ENCODE peak calls at places on chromosomes 1 and 21, in eight cellular contexts. One of them, this sample, is unnamed.

GRCh38 chr1:34597877-34598514 is 156.9 kb upstream of the GJB5 start:
- DNase-seq in fibroblast of the aortic adventitia: peak
- DNase-seq in T-helper 1 cell: no peak
- DNase-seq in substantia nigra: peak
- DNase-seq in HAP-1: peak
- DNase-seq in LoVo: peak
- DNase-seq in AG08396: peak
- DNase-seq in lung: peak
- DNase-seq in this sample: peak

GRCh38 chr1:76862447-76862846 is 4.8 kb upstream of the ST6GALNAC5 start:
- DNase-seq in T-helper 1 cell: no peak
- DNase-seq in AG08396: peak
- DNase-seq in substantia nigra: no peak
- DNase-seq in HAP-1: no peak
- DNase-seq in lung: no peak
- DNase-seq in fibroblast of the aortic adventitia: peak
- DNase-seq in LoVo: no peak
- DNase-seq in this sample: no peak

GRCh38 chr1:206037521-206037920 is 13.8 kb upstream of the CTSE start:
- DNase-seq in substantia nigra: no peak
- DNase-seq in lung: no peak
- DNase-seq in LoVo: no peak
- DNase-seq in T-helper 1 cell: no peak
- DNase-seq in AG08396: no peak
- DNase-seq in fibroblast of the aortic adventitia: no peak
- DNase-seq in HAP-1: no peak
- DNase-seq in this sample: no peak

GRCh38 chr21:16193758-16194606 is 464.2 kb downstream of the USP25 start:
- DNase-seq in HAP-1: peak
- DNase-seq in fibroblast of the aortic adventitia: peak
- DNase-seq in AG08396: peak
- DNase-seq in lung: peak
- DNase-seq in T-helper 1 cell: no peak
- DNase-seq in LoVo: no peak
- DNase-seq in substantia nigra: peak
- DNase-seq in this sample: no peak

GRCh38 chr1:209881271-209882018 is 53.7 kb downstream of the UTP25 start:
- DNase-seq in substantia nigra: no peak
- DNase-seq in lung: no peak
- DNase-seq in fibroblast of the aortic adventitia: no peak
- DNase-seq in AG08396: no peak
- DNase-seq in LoVo: no peak
- DNase-seq in T-helper 1 cell: no peak
- DNase-seq in HAP-1: no peak
- DNase-seq in this sample: no peak

GRCh38 chr1:115237507-115237906 is 100.5 kb downstream of the NGF start:
- DNase-seq in substantia nigra: no peak
- DNase-seq in AG08396: no peak
- DNase-seq in LoVo: no peak
- DNase-seq in T-helper 1 cell: no peak
- DNase-seq in fibroblast of the aortic adventitia: peak
- DNase-seq in lung: no peak
- DNase-seq in HAP-1: no peak
- DNase-seq in this sample: no peak

GRCh38 chr1:25754421-25755195 is 45.4 kb upstream of the SELENON start:
- DNase-seq in T-helper 1 cell: no peak
- DNase-seq in lung: no peak
- DNase-seq in substantia nigra: no peak
- DNase-seq in AG08396: no peak
- DNase-seq in fibroblast of the aortic adventitia: no peak
- DNase-seq in LoVo: no peak
- DNase-seq in HAP-1: no peak
- DNase-seq in this sample: no peak

GRCh38 chr1:209208648-209209047 is 374.9 kb upstream of the CAMK1G start:
- DNase-seq in lung: no peak
- DNase-seq in fibroblast of the aortic adventitia: no peak
- DNase-seq in LoVo: no peak
- DNase-seq in T-helper 1 cell: no peak
- DNase-seq in substantia nigra: no peak
- DNase-seq in AG08396: no peak
- DNase-seq in HAP-1: no peak
- DNase-seq in this sample: no peak

GRCh38 chr1:7988576-7988975 is 27.1 kb downstream of the PARK7 start:
- DNase-seq in fibroblast of the aortic adventitia: peak
- DNase-seq in lung: no peak
- DNase-seq in LoVo: no peak
- DNase-seq in T-helper 1 cell: no peak
- DNase-seq in HAP-1: no peak
- DNase-seq in AG08396: no peak
- DNase-seq in substantia nigra: no peak
- DNase-seq in this sample: no peak

GRCh38 chr1:63112155-63112914 is 210.0 kb upstream of the FOXD3 start:
- DNase-seq in LoVo: no peak
- DNase-seq in T-helper 1 cell: no peak
- DNase-seq in fibroblast of the aortic adventitia: peak
- DNase-seq in substantia nigra: no peak
- DNase-seq in lung: no peak
- DNase-seq in AG08396: peak
- DNase-seq in HAP-1: no peak
- DNase-seq in this sample: no peak

GRCh38 chr1:157497284-157497683 is 55.0 kb downstream of the FCRL5 start:
- DNase-seq in HAP-1: no peak
- DNase-seq in LoVo: no peak
- DNase-seq in AG08396: no peak
- DNase-seq in lung: no peak
- DNase-seq in T-helper 1 cell: no peak
- DNase-seq in fibroblast of the aortic adventitia: no peak
- DNase-seq in substantia nigra: no peak
- DNase-seq in this sample: no peak

GRCh38 chr1:183687546-183688279 is 34.6 kb upstream of the APOBEC4 start:
- DNase-seq in HAP-1: no peak
- DNase-seq in lung: no peak
- DNase-seq in LoVo: no peak
- DNase-seq in T-helper 1 cell: no peak
- DNase-seq in AG08396: no peak
- DNase-seq in substantia nigra: no peak
- DNase-seq in fibroblast of the aortic adventitia: peak
- DNase-seq in this sample: no peak

GRCh38 chr1:234372011-234372757 is 1.1 kb upstream of the COA6 start:
- DNase-seq in T-helper 1 cell: no peak
- DNase-seq in lung: no peak
- DNase-seq in substantia nigra: no peak
- DNase-seq in HAP-1: no peak
- DNase-seq in LoVo: no peak
- DNase-seq in fibroblast of the aortic adventitia: peak
- DNase-seq in AG08396: no peak
- DNase-seq in this sample: no peak

GRCh38 chr1:208162903-208163302 is 81.3 kb downstream of the PLXNA2 start:
- DNase-seq in LoVo: no peak
- DNase-seq in HAP-1: no peak
- DNase-seq in lung: peak
- DNase-seq in AG08396: no peak
- DNase-seq in T-helper 1 cell: no peak
- DNase-seq in fibroblast of the aortic adventitia: no peak
- DNase-seq in substantia nigra: no peak
- DNase-seq in this sample: no peak

GRCh38 chr1:35715568-35716002 is 3.1 kb downstream of the C1orf216 start:
- DNase-seq in HAP-1: peak
- DNase-seq in substantia nigra: peak
- DNase-seq in AG08396: peak
- DNase-seq in T-helper 1 cell: peak
- DNase-seq in lung: peak
- DNase-seq in fibroblast of the aortic adventitia: peak
- DNase-seq in LoVo: peak
- DNase-seq in this sample: peak

GRCh38 chr1:67429011-67429527 is 1.1 kb downstream of the SERBP1 start:
- DNase-seq in AG08396: peak
- DNase-seq in substantia nigra: peak
- DNase-seq in LoVo: no peak
- DNase-seq in HAP-1: no peak
- DNase-seq in lung: no peak
- DNase-seq in fibroblast of the aortic adventitia: no peak
- DNase-seq in T-helper 1 cell: peak
- DNase-seq in this sample: peak

GRCh38 chr1:5516756-5517155 is 475.5 kb downstream of the NPHP4 start:
- DNase-seq in T-helper 1 cell: no peak
- DNase-seq in LoVo: no peak
- DNase-seq in substantia nigra: no peak
- DNase-seq in AG08396: no peak
- DNase-seq in lung: no peak
- DNase-seq in HAP-1: no peak
- DNase-seq in fibroblast of the aortic adventitia: no peak
- DNase-seq in this sample: no peak

GRCh38 chr1:72170246-72170645 is 112.1 kb downstream of the NEGR1 start:
- DNase-seq in LoVo: no peak
- DNase-seq in fibroblast of the aortic adventitia: no peak
- DNase-seq in AG08396: no peak
- DNase-seq in HAP-1: no peak
- DNase-seq in substantia nigra: no peak
- DNase-seq in lung: no peak
- DNase-seq in T-helper 1 cell: no peak
- DNase-seq in this sample: no peak

GRCh38 chr1:245085508-245086095 is 69.2 kb upstream of the KIF26B start:
- DNase-seq in T-helper 1 cell: no peak
- DNase-seq in substantia nigra: no peak
- DNase-seq in fibroblast of the aortic adventitia: peak
- DNase-seq in lung: peak
- DNase-seq in LoVo: no peak
- DNase-seq in HAP-1: no peak
- DNase-seq in AG08396: peak
- DNase-seq in this sample: peak

GRCh38 chr1:23667411-23667810 is 24.2 kb upstream of the RPL11 start:
- DNase-seq in lung: no peak
- DNase-seq in fibroblast of the aortic adventitia: no peak
- DNase-seq in HAP-1: no peak
- DNase-seq in LoVo: no peak
- DNase-seq in T-helper 1 cell: no peak
- DNase-seq in substantia nigra: no peak
- DNase-seq in AG08396: no peak
- DNase-seq in this sample: no peak

GRCh38 chr1:52195161-52195560 is 53.3 kb downstream of the ZFYVE9 start:
- DNase-seq in LoVo: no peak
- DNase-seq in lung: no peak
- DNase-seq in HAP-1: no peak
- DNase-seq in AG08396: peak
- DNase-seq in fibroblast of the aortic adventitia: no peak
- DNase-seq in substantia nigra: no peak
- DNase-seq in T-helper 1 cell: no peak
- DNase-seq in this sample: no peak

GRCh38 chr1:234270581-234271242 is 102.5 kb upstream of the COA6 start:
- DNase-seq in lung: no peak
- DNase-seq in LoVo: no peak
- DNase-seq in fibroblast of the aortic adventitia: no peak
- DNase-seq in substantia nigra: no peak
- DNase-seq in AG08396: no peak
- DNase-seq in T-helper 1 cell: no peak
- DNase-seq in HAP-1: no peak
- DNase-seq in this sample: no peak

GRCh38 chr1:87284456-87285240 is 44.0 kb upstream of the LMO4 start:
- DNase-seq in T-helper 1 cell: no peak
- DNase-seq in substantia nigra: no peak
- DNase-seq in fibroblast of the aortic adventitia: no peak
- DNase-seq in LoVo: no peak
- DNase-seq in AG08396: no peak
- DNase-seq in lung: no peak
- DNase-seq in HAP-1: no peak
- DNase-seq in this sample: no peak

GRCh38 chr1:172382406-172382805 is 38.1 kb upstream of the C1orf105 start:
- DNase-seq in LoVo: no peak
- DNase-seq in substantia nigra: no peak
- DNase-seq in fibroblast of the aortic adventitia: no peak
- DNase-seq in HAP-1: no peak
- DNase-seq in T-helper 1 cell: no peak
- DNase-seq in AG08396: no peak
- DNase-seq in lung: no peak
- DNase-seq in this sample: no peak

GRCh38 chr1:54610601-54611580 is 12.4 kb downstream of the FAM151A start:
- DNase-seq in LoVo: no peak
- DNase-seq in HAP-1: no peak
- DNase-seq in lung: no peak
- DNase-seq in T-helper 1 cell: no peak
- DNase-seq in fibroblast of the aortic adventitia: no peak
- DNase-seq in substantia nigra: no peak
- DNase-seq in AG08396: no peak
- DNase-seq in this sample: no peak

GRCh38 chr1:93519196-93519825 is 71.4 kb downstream of the FNBP1L start:
- DNase-seq in AG08396: no peak
- DNase-seq in fibroblast of the aortic adventitia: peak
- DNase-seq in T-helper 1 cell: no peak
- DNase-seq in lung: no peak
- DNase-seq in LoVo: no peak
- DNase-seq in substantia nigra: no peak
- DNase-seq in HAP-1: no peak
- DNase-seq in this sample: no peak

GRCh38 chr1:240487493-240487892 is 124.5 kb downstream of the GREM2 start:
- DNase-seq in fibroblast of the aortic adventitia: no peak
- DNase-seq in LoVo: no peak
- DNase-seq in HAP-1: no peak
- DNase-seq in AG08396: no peak
- DNase-seq in T-helper 1 cell: no peak
- DNase-seq in substantia nigra: no peak
- DNase-seq in lung: no peak
- DNase-seq in this sample: no peak

GRCh38 chr1:44025816-44026215 is 5.4 kb downstream of the SLC6A9 start:
- DNase-seq in fibroblast of the aortic adventitia: no peak
- DNase-seq in LoVo: no peak
- DNase-seq in lung: peak
- DNase-seq in T-helper 1 cell: no peak
- DNase-seq in AG08396: no peak
- DNase-seq in substantia nigra: no peak
- DNase-seq in HAP-1: no peak
- DNase-seq in this sample: no peak

GRCh38 chr1:109719337-109719837 is 7.3 kb downstream of the GSTM5 start:
- DNase-seq in HAP-1: no peak
- DNase-seq in LoVo: no peak
- DNase-seq in fibroblast of the aortic adventitia: peak
- DNase-seq in lung: no peak
- DNase-seq in T-helper 1 cell: no peak
- DNase-seq in substantia nigra: no peak
- DNase-seq in AG08396: no peak
- DNase-seq in this sample: no peak

GRCh38 chr1:153404768-153405167 is 11.6 kb upstream of the S100A7A start:
- DNase-seq in lung: peak
- DNase-seq in HAP-1: no peak
- DNase-seq in fibroblast of the aortic adventitia: no peak
- DNase-seq in LoVo: no peak
- DNase-seq in T-helper 1 cell: peak
- DNase-seq in substantia nigra: no peak
- DNase-seq in AG08396: peak
- DNase-seq in this sample: peak

GRCh38 chr21:45550552-45551210 is 8.4 kb upstream of the SLC19A1 start:
- DNase-seq in fibroblast of the aortic adventitia: no peak
- DNase-seq in AG08396: no peak
- DNase-seq in lung: no peak
- DNase-seq in T-helper 1 cell: no peak
- DNase-seq in substantia nigra: no peak
- DNase-seq in HAP-1: no peak
- DNase-seq in LoVo: no peak
- DNase-seq in this sample: peak

GRCh38 chr1:13700521-13701273 is 709 bp downstream of the PRDM2 start:
- DNase-seq in fibroblast of the aortic adventitia: peak
- DNase-seq in AG08396: peak
- DNase-seq in substantia nigra: peak
- DNase-seq in lung: peak
- DNase-seq in T-helper 1 cell: peak
- DNase-seq in LoVo: no peak
- DNase-seq in HAP-1: no peak
- DNase-seq in this sample: no peak

This sample was measured in stimulated activated effector memory CD8-positive, alpha-beta T cell treated with anti-CD3 and anti-CD28 coated beads, Interleukin-12 subunit alpha, Interleukin-12 subunit beta, amount 100 ng/mL, for 72 hours.